ENCODE peak calls at places on chromosomes 5 and 9, in ten cellular contexts. I is GM23248, Y is astrocyte, N is mesendoderm, C is GM12878, B is SK-N-SH, G is mammary epithelial cell, M is H9, S is IMR-90, W is Karpas-422. A is an unnamed sample.

GRCh38 chr5:77095189-77095588 is 8.1 kb upstream of the ZBED3 start:
- DNase-seq in Y (no peak), N (no peak), G (no peak), S (no peak), W (no peak), C (no peak), M (no peak), B (no peak), I (no peak), A (no peak)

GRCh38 chr5:1515921-1516571 is 7.7 kb downstream of the LPCAT1 start:
- DNase-seq in C (no peak), N (peak; percentile 98), G (peak; percentile 89), Y (peak; percentile 19), B (no peak), I (peak; percentile 63), W (no peak), S (peak; percentile 55), M (peak; percentile 62), A (peak; percentile 45)

GRCh38 chr9:101448680-101449070 is 13.1 kb upstream of the ALDOB start:
- DNase-seq in I (no peak), B (no peak), Y (no peak), G (no peak), N (no peak), C (no peak), S (no peak), W (no peak), M (no peak), A (no peak)

GRCh38 chr5:78757269-78758053 is 108.9 kb upstream of the LHFPL2 start:
- DNase-seq in S (peak; percentile 69), M (no peak), N (no peak), W (no peak), B (no peak), G (no peak), Y (peak; percentile 62), C (peak; percentile 66), I (peak; percentile 85), A (peak; percentile 68)

GRCh38 chr5:131968396-131968954 is 23.0 kb upstream of the MEIKIN start:
- DNase-seq in W (no peak), G (no peak), B (no peak), S (no peak), Y (peak; percentile 83), N (no peak), I (peak; percentile 35), M (no peak), C (no peak), A (peak; percentile 83)

GRCh38 chr5:28855631-28856030 is 1817.2 kb upstream of the CDH9 start:
- DNase-seq in M (no peak), N (no peak), W (no peak), B (no peak), S (no peak), Y (no peak), G (peak; percentile 6), I (no peak), C (no peak), A (no peak)

GRCh38 chr5:143262393-143263174 is 140.9 kb downstream of the NR3C1 start:
- DNase-seq in I (peak; percentile 94), S (peak; percentile 99), G (peak; percentile 91), Y (peak; percentile 88), N (no peak), B (no peak), C (peak; percentile 48), M (no peak), W (no peak), A (peak; percentile 98)

GRCh38 chr9:4048441-4048840 is 251.4 kb downstream of the GLIS3 start:
- DNase-seq in S (peak; percentile 64), W (peak; percentile 61), N (peak; percentile 59), C (no peak), G (no peak), Y (peak; percentile 39), I (peak; percentile 52), B (no peak), M (no peak), A (peak; percentile 47)

GRCh38 chr9:75531588-75531987 is 358.9 kb upstream of the PCSK5 start:
- DNase-seq in C (no peak), M (no peak), I (no peak), G (no peak), Y (no peak), S (no peak), W (no peak), N (no peak), B (no peak), A (no peak)

GRCh38 chr9:75529463-75529862 is 361.0 kb upstream of the PCSK5 start:
- DNase-seq in Y (no peak), S (no peak), B (no peak), C (no peak), G (no peak), I (no peak), W (no peak), N (no peak), M (no peak), A (no peak)

DNA sequence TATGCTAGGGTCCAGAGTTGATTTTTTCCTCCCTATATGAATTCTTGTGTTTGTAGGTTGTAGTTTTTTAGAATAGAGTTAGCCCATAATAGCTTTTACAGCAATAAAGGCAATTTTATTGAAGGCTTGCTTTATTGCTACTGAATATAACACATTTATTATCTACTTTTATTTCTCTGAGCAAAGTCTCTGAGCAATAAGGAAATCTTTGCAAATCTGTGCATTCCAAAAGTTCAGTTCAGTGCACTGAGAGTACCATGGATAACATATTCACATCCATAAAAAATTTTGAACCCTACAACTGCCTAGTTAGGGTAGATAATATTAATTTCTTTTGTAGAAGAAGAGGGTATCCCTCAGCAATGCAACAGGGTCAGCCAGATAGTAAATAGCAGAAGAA is 357.8 kb upstream of the PCSK5 start:
- DNase-seq in N (no peak), I (no peak), B (no peak), S (no peak), G (no peak), M (no peak), W (no peak), C (no peak), Y (no peak), A (no peak)
- H3K4me2 ChIP-seq in N (no peak overlapping the region), I (no peak overlapping the region), B (no peak overlapping the region), S (no peak overlapping the region), G (no peak overlapping the region), M (no peak overlapping the region), W (no peak overlapping the region), C (no peak overlapping the region), Y (no peak overlapping the region), A (no peak overlapping the region)

GRCh38 chr5:16889203-16889971 is 46.7 kb downstream of the MYO10 start:
- DNase-seq in Y (peak; percentile 70), B (no peak), C (no peak), W (no peak), S (peak; percentile 88), M (no peak), I (peak; percentile 40), G (no peak), N (peak; percentile 63), A (peak; percentile 77)

GRCh38 chr5:16888694-16889124 is 47.4 kb downstream of the MYO10 start:
- DNase-seq in M (no peak), G (peak; percentile 61), B (no peak), C (no peak), I (peak; percentile 67), N (no peak), W (no peak), S (peak; percentile 67), Y (no peak), A (peak; percentile 61)

GRCh38 chr5:16894236-16895057 is 41.6 kb downstream of the MYO10 start:
- DNase-seq in Y (peak; percentile 99), W (no peak), B (no peak), C (no peak), G (peak; percentile 98), N (peak; percentile 82), I (peak; percentile 78), S (peak; percentile 96), M (no peak), A (peak; percentile 93)

GRCh38 chr5:16889972-16890519 is 46.0 kb downstream of the MYO10 start:
- DNase-seq in W (no peak), N (no peak), S (peak; percentile 78), Y (peak; percentile 72), B (no peak), G (no peak), M (no peak), C (no peak), I (peak; percentile 48), A (peak; percentile 74)

GRCh38 chr5:16891043-16891442 is 45.0 kb downstream of the MYO10 start:
- DNase-seq in M (no peak), W (no peak), N (no peak), G (no peak), Y (no peak), C (no peak), B (no peak), I (no peak), S (no peak), A (no peak)
- H3K9ac ChIP-seq in M (no peak overlapping the region), W (no peak overlapping the region), N (no peak overlapping the region), G (no peak overlapping the region), Y (no peak overlapping the region), C (no peak overlapping the region), B (no peak overlapping the region), I (no peak overlapping the region), S (no peak overlapping the region), A (no peak overlapping the region)

GRCh38 chr5:82334856-82335255 is 56.7 kb upstream of the RPS23 start:
- DNase-seq in S (peak; percentile 95), B (no peak), I (peak; percentile 88), M (no peak), Y (peak; percentile 98), G (no peak), C (no peak), W (no peak), N (no peak), A (peak; percentile 84)
- H3K4me2 ChIP-seq in S (peak overlapping the region; percentile 87), B (peak overlapping the region; percentile 51), I (peak overlapping the region; percentile 61), M (no peak overlapping the region), Y (peak overlapping the region; percentile 63), G (no peak overlapping the region), C (no peak overlapping the region), W (no peak overlapping the region), N (no peak overlapping the region), A (peak overlapping the region; percentile 18)

GRCh38 chr9:749712-750111 is 91.8 kb upstream of the DMRT1 start:
- DNase-seq in C (no peak), G (peak; percentile 21), S (no peak), W (no peak), B (no peak), N (no peak), I (no peak), M (no peak), Y (peak; percentile 39), A (no peak)

GRCh38 chr9:748861-749497 is 92.5 kb upstream of the DMRT1 start:
- DNase-seq in S (no peak), N (no peak), B (no peak), M (no peak), C (no peak), I (no peak), Y (no peak), W (no peak), G (peak; percentile 83), A (no peak)

GRCh38 chr9:752201-752600 is 89.3 kb upstream of the DMRT1 start:
- DNase-seq in Y (peak; percentile 95), S (peak; percentile 97), M (no peak), W (no peak), I (peak; percentile 94), B (no peak), N (no peak), C (no peak), G (peak; percentile 93), A (peak; percentile 97)

GRCh38 chr9:751137-752051 is 90.1 kb upstream of the DMRT1 start:
- DNase-seq in B (no peak), M (no peak), I (peak; percentile 56), C (no peak), G (peak; percentile 56), N (no peak), S (peak; percentile 15), W (no peak), Y (peak; percentile 39), A (peak; percentile 51)

DNA sequence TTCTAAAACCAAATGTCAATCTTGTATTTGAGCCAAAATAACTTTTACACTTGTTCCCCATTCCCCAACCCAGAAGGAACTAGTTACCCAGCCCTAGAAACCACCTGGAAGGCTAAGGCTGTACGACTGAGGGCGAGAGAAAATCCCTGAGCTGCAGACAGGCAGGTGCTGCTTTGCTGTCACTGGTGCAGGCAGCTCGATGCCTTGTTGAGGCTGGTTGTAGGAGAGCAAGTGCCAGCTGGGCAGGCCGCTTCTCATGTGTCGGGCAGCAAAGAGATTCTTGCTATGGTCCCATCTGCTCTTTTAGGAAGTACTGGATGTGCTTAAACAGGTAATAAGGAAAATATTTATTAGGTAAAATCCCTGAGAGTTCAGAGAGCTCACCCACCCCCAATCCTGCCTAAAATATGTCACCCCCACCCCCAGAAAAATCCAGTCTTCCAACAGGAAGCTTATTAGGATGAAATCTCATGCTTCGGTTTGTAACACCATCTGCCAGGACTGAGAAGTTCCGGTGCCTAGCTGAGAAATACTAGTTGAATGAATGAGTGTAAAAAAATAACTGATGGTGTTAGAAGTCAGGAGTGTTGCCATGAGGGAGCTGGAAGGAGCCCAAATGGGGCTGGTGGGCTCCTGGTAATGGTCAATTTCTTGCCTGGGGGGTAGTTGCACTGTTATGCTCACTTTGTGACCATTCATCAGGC is 91.1 kb upstream of the DMRT1 start:
- DNase-seq in W (no peak), M (no peak), Y (no peak), G (no peak), I (no peak), C (no peak), N (no peak), S (no peak), B (no peak), A (no peak)
- H3K9ac ChIP-seq in W (no peak overlapping the region), M (no peak overlapping the region), Y (no peak overlapping the region), G (peak overlapping the region; percentile 6), I (no peak overlapping the region), C (no peak overlapping the region), N (no peak overlapping the region), S (no peak overlapping the region), B (no peak overlapping the region), A (no peak overlapping the region)